ENCODE peak calls at places on chromosomes 12 and 14, in ten cellular contexts. One of them, this sample, is unnamed.

GRCh38 chr14:22845821-22846625 is 9.6 kb downstream of the MMP14 start:
- DNase-seq in activated T-helper 1 cell treated with anti-CD3 and anti-CD28 coated beads, Interleukin-2, amount 50 U/mL, for 16 hours: no peak
- DNase-seq in left cardiac atrium: no peak
- DNase-seq in CMK: no peak
- DNase-seq in HTR-8/SVneo: no peak
- DNase-seq in T1000: no peak
- DNase-seq in NCI-H524 treated with DMSO at 0.1 percent for 48 hours: no peak
- DNase-seq in NCI-H446: no peak
- DNase-seq in tibial nerve: no peak
- DNase-seq in activated naive CD8-positive, alpha-beta T cell treated with anti-CD3 and anti-CD28 coated beads for 36 hours: no peak
- DNase-seq in this sample: no peak

GRCh38 chr12:121001060-121001459 is 15.2 kb downstream of the C12orf43 start:
- DNase-seq in activated T-helper 1 cell treated with anti-CD3 and anti-CD28 coated beads, Interleukin-2, amount 50 U/mL, for 16 hours: no peak
- DNase-seq in left cardiac atrium: no peak
- DNase-seq in CMK: no peak
- DNase-seq in HTR-8/SVneo: no peak
- DNase-seq in T1000: no peak
- DNase-seq in NCI-H524 treated with DMSO at 0.1 percent for 48 hours: no peak
- DNase-seq in NCI-H446: no peak
- DNase-seq in tibial nerve: no peak
- DNase-seq in activated naive CD8-positive, alpha-beta T cell treated with anti-CD3 and anti-CD28 coated beads for 36 hours: no peak
- DNase-seq in this sample: no peak

GRCh38 chr12:26198742-26199141 is 3.4 kb downstream of the SSPN start:
- DNase-seq in activated T-helper 1 cell treated with anti-CD3 and anti-CD28 coated beads, Interleukin-2, amount 50 U/mL, for 16 hours: no peak
- DNase-seq in left cardiac atrium: peak
- DNase-seq in CMK: no peak
- DNase-seq in HTR-8/SVneo: peak
- DNase-seq in T1000: peak
- DNase-seq in NCI-H524 treated with DMSO at 0.1 percent for 48 hours: no peak
- DNase-seq in NCI-H446: no peak
- DNase-seq in tibial nerve: no peak
- DNase-seq in activated naive CD8-positive, alpha-beta T cell treated with anti-CD3 and anti-CD28 coated beads for 36 hours: no peak
- DNase-seq in this sample: no peak

GRCh38 chr12:131855521-131856142 is 27.4 kb downstream of the MMP17 start:
- DNase-seq in activated T-helper 1 cell treated with anti-CD3 and anti-CD28 coated beads, Interleukin-2, amount 50 U/mL, for 16 hours: no peak
- DNase-seq in left cardiac atrium: no peak
- DNase-seq in CMK: no peak
- DNase-seq in HTR-8/SVneo: no peak
- DNase-seq in T1000: no peak
- DNase-seq in NCI-H524 treated with DMSO at 0.1 percent for 48 hours: no peak
- DNase-seq in NCI-H446: no peak
- DNase-seq in tibial nerve: no peak
- DNase-seq in activated naive CD8-positive, alpha-beta T cell treated with anti-CD3 and anti-CD28 coated beads for 36 hours: no peak
- DNase-seq in this sample: no peak

GRCh38 chr12:131702573-131702877 is 8.4 kb upstream of the SFSWAP start:
- DNase-seq in activated T-helper 1 cell treated with anti-CD3 and anti-CD28 coated beads, Interleukin-2, amount 50 U/mL, for 16 hours: no peak
- DNase-seq in left cardiac atrium: no peak
- DNase-seq in CMK: no peak
- DNase-seq in HTR-8/SVneo: no peak
- DNase-seq in T1000: no peak
- DNase-seq in NCI-H524 treated with DMSO at 0.1 percent for 48 hours: no peak
- DNase-seq in NCI-H446: no peak
- DNase-seq in tibial nerve: no peak
- DNase-seq in activated naive CD8-positive, alpha-beta T cell treated with anti-CD3 and anti-CD28 coated beads for 36 hours: no peak
- DNase-seq in this sample: no peak

GRCh38 chr14:29716150-29716549 is 211.5 kb downstream of the PRKD1 start:
- DNase-seq in activated T-helper 1 cell treated with anti-CD3 and anti-CD28 coated beads, Interleukin-2, amount 50 U/mL, for 16 hours: no peak
- DNase-seq in left cardiac atrium: no peak
- DNase-seq in CMK: no peak
- DNase-seq in HTR-8/SVneo: no peak
- DNase-seq in T1000: no peak
- DNase-seq in NCI-H524 treated with DMSO at 0.1 percent for 48 hours: no peak
- DNase-seq in NCI-H446: no peak
- DNase-seq in tibial nerve: no peak
- DNase-seq in activated naive CD8-positive, alpha-beta T cell treated with anti-CD3 and anti-CD28 coated beads for 36 hours: no peak
- DNase-seq in this sample: no peak

GRCh38 chr12:31647106-31647505 is 12.4 kb upstream of the ETFBKMT start:
- DNase-seq in activated T-helper 1 cell treated with anti-CD3 and anti-CD28 coated beads, Interleukin-2, amount 50 U/mL, for 16 hours: no peak
- DNase-seq in left cardiac atrium: no peak
- DNase-seq in CMK: no peak
- DNase-seq in HTR-8/SVneo: peak
- DNase-seq in T1000: peak
- DNase-seq in NCI-H524 treated with DMSO at 0.1 percent for 48 hours: no peak
- DNase-seq in NCI-H446: no peak
- DNase-seq in tibial nerve: no peak
- DNase-seq in activated naive CD8-positive, alpha-beta T cell treated with anti-CD3 and anti-CD28 coated beads for 36 hours: no peak
- DNase-seq in this sample: no peak

GRCh38 chr12:124441443-124442190 is 125.8 kb downstream of the NCOR2 start:
- DNase-seq in activated T-helper 1 cell treated with anti-CD3 and anti-CD28 coated beads, Interleukin-2, amount 50 U/mL, for 16 hours: no peak
- DNase-seq in left cardiac atrium: peak
- DNase-seq in CMK: no peak
- DNase-seq in HTR-8/SVneo: peak
- DNase-seq in T1000: peak
- DNase-seq in NCI-H524 treated with DMSO at 0.1 percent for 48 hours: no peak
- DNase-seq in NCI-H446: no peak
- DNase-seq in tibial nerve: no peak
- DNase-seq in activated naive CD8-positive, alpha-beta T cell treated with anti-CD3 and anti-CD28 coated beads for 36 hours: no peak
- DNase-seq in this sample: no peak

GRCh38 chr12:82325540-82326336 is 32.4 kb downstream of the CCDC59 start:
- DNase-seq in activated T-helper 1 cell treated with anti-CD3 and anti-CD28 coated beads, Interleukin-2, amount 50 U/mL, for 16 hours: no peak
- DNase-seq in left cardiac atrium: no peak
- DNase-seq in CMK: no peak
- DNase-seq in HTR-8/SVneo: no peak
- DNase-seq in T1000: no peak
- DNase-seq in NCI-H524 treated with DMSO at 0.1 percent for 48 hours: no peak
- DNase-seq in NCI-H446: no peak
- DNase-seq in tibial nerve: no peak
- DNase-seq in activated naive CD8-positive, alpha-beta T cell treated with anti-CD3 and anti-CD28 coated beads for 36 hours: no peak
- DNase-seq in this sample: no peak

GRCh38 chr12:119710374-119710773 is 42.4 kb downstream of the PRKAB1 start:
- DNase-seq in activated T-helper 1 cell treated with anti-CD3 and anti-CD28 coated beads, Interleukin-2, amount 50 U/mL, for 16 hours: no peak
- DNase-seq in left cardiac atrium: no peak
- DNase-seq in CMK: no peak
- DNase-seq in HTR-8/SVneo: no peak
- DNase-seq in T1000: no peak
- DNase-seq in NCI-H524 treated with DMSO at 0.1 percent for 48 hours: no peak
- DNase-seq in NCI-H446: no peak
- DNase-seq in tibial nerve: no peak
- DNase-seq in activated naive CD8-positive, alpha-beta T cell treated with anti-CD3 and anti-CD28 coated beads for 36 hours: no peak
- DNase-seq in this sample: no peak

GRCh38 chr12:56350662-56351061 is 9.2 kb downstream of the STAT2 start:
- DNase-seq in activated T-helper 1 cell treated with anti-CD3 and anti-CD28 coated beads, Interleukin-2, amount 50 U/mL, for 16 hours: no peak
- DNase-seq in left cardiac atrium: no peak
- DNase-seq in CMK: no peak
- DNase-seq in HTR-8/SVneo: no peak
- DNase-seq in T1000: no peak
- DNase-seq in NCI-H524 treated with DMSO at 0.1 percent for 48 hours: no peak
- DNase-seq in NCI-H446: no peak
- DNase-seq in tibial nerve: no peak
- DNase-seq in activated naive CD8-positive, alpha-beta T cell treated with anti-CD3 and anti-CD28 coated beads for 36 hours: no peak
- DNase-seq in this sample: no peak

GRCh38 chr14:36820111-36820709 is 158.6 kb downstream of the PAX9 start:
- DNase-seq in activated T-helper 1 cell treated with anti-CD3 and anti-CD28 coated beads, Interleukin-2, amount 50 U/mL, for 16 hours: no peak
- DNase-seq in left cardiac atrium: no peak
- DNase-seq in CMK: no peak
- DNase-seq in HTR-8/SVneo: no peak
- DNase-seq in T1000: no peak
- DNase-seq in NCI-H524 treated with DMSO at 0.1 percent for 48 hours: no peak
- DNase-seq in NCI-H446: no peak
- DNase-seq in tibial nerve: no peak
- DNase-seq in activated naive CD8-positive, alpha-beta T cell treated with anti-CD3 and anti-CD28 coated beads for 36 hours: no peak
- DNase-seq in this sample: no peak